ENCODE peak calls at places on chromosomes 16 and 17, in four cellular contexts. I is body of pancreas, X is cardiac muscle cell, R is A549. Q is an unnamed sample.
A peak's percentile ranks its signal among the peaks of the same experiment; 100 is the strongest.

GRCh38 chr16:6496996-6497395 is 835.6 kb upstream of the RBFOX1 start:
- DNase-seq in R (no peak), X (no peak), I (no peak), Q (no peak)

GRCh38 chr17:40450175-40450574 is 6.9 kb downstream of the IGFBP4 start:
- DNase-seq in X (no peak), I (peak; percentile 63), R (peak; percentile 81), Q (peak; percentile 54)

GRCh38 chr16:29978081-29978480 is 4.4 kb downstream of the TAOK2 start:
- DNase-seq in I (no peak), R (no peak), X (no peak), Q (no peak)

GRCh38 chr16:71289732-71290062 is 495 bp upstream of the CMTR2 start:
- DNase-seq in X (no peak), R (no peak), I (no peak), Q (no peak)

GRCh38 chr16:14369734-14370598 is 260.1 kb downstream of the PARN start:
- DNase-seq in X (no peak), R (no peak), I (no peak), Q (no peak)

GRCh38 chr17:44400226-44400847 is 10.9 kb upstream of the ITGA2B start:
- DNase-seq in I (no peak), X (peak; percentile 22), R (peak; percentile 48), Q (peak; percentile 8)

GRCh38 chr16:87339086-87339723 is 22.0 kb upstream of the C16orf95 start:
- DNase-seq in R (no peak), X (no peak), I (no peak), Q (no peak)

GRCh38 chr16:66435896-66436295 is 8.8 kb downstream of the BEAN1 start:
- DNase-seq in R (no peak), X (no peak), I (no peak), Q (no peak)

GRCh38 chr17:77465358-77466041 is 324.7 kb downstream of the SEC14L1 start:
- DNase-seq in X (no peak), I (peak; percentile 75), R (no peak), Q (peak; percentile 64)

GRCh38 chr17:68909066-68909465 is 46.1 kb downstream of the ABCA8 start:
- DNase-seq in I (peak; percentile 55), X (no peak), R (peak; percentile 14), Q (peak; percentile 22)

GRCh38 chr17:43401293-43401692 is 2.5 kb downstream of the ARL4D start:
- DNase-seq in I (no peak), X (no peak), R (peak; percentile 81), Q (no peak)

GRCh38 chr17:49031965-49032928 is 35.1 kb downstream of the IGF2BP1 start:
- DNase-seq in X (peak; percentile 85), I (peak; percentile 58), R (peak; percentile 96), Q (peak; percentile 73)

GRCh38 chr16:12869681-12870427 is 31.5 kb upstream of the SHISA9 start:
- DNase-seq in I (no peak), X (no peak), R (no peak), Q (no peak)

GRCh38 chr17:79619196-79619595 is 8.3 kb upstream of the RBFOX3 start:
- DNase-seq in R (no peak), X (no peak), I (no peak), Q (no peak)

GRCh38 chr16:65601781-65602180 is 479.9 kb upstream of the CDH11 start:
- DNase-seq in X (no peak), I (no peak), R (no peak), Q (no peak)

GRCh38 chr17:63641678-63642077 is 19.5 kb downstream of the MAP3K3 start:
- DNase-seq in I (peak; percentile 70), X (no peak), R (no peak), Q (no peak)

GRCh38 chr16:77675464-77676324 is 46.6 kb upstream of the NUDT7 start:
- DNase-seq in R (peak; percentile 41), I (peak; percentile 74), X (peak; percentile 81), Q (peak; percentile 66)

GRCh38 chr17:58734811-58735210 is 20.8 kb upstream of the PPM1E start:
- DNase-seq in I (no peak), X (no peak), R (no peak), Q (no peak)

GRCh38 chr17:81846743-81847689 is 12.2 kb upstream of the PPP1R27 start:
- DNase-seq in R (no peak), X (no peak), I (no peak), Q (no peak)

GRCh38 chr16:17305694-17306093 is 165.1 kb downstream of the XYLT1 start:
- DNase-seq in X (no peak), R (no peak), I (no peak), Q (no peak)

GRCh38 chr16:9756434-9756833 is 425.8 kb downstream of the GRIN2A start:
- DNase-seq in I (no peak), X (no peak), R (no peak), Q (no peak)

GRCh38 chr17:48522031-48522593 is 8.7 kb downstream of the HOXB1 start:
- DNase-seq in X (peak; percentile 87), I (no peak), R (peak; percentile 59), Q (no peak)

GRCh38 chr17:205176-205538 is 23.7 kb upstream of the DOC2B start:
- DNase-seq in R (no peak), I (no peak), X (no peak), Q (no peak)

GRCh38 chr17:29148257-29148789 is 31.9 kb downstream of the MYO18A start:
- DNase-seq in R (no peak), X (peak; percentile 22), I (no peak), Q (no peak)

GRCh38 chr16:2675714-2676113 is 6.6 kb upstream of the KCTD5 start:
- DNase-seq in I (no peak), R (no peak), X (no peak), Q (no peak)

GRCh38 chr16:2671741-2672140 is 10.6 kb upstream of the KCTD5 start:
- DNase-seq in I (no peak), R (no peak), X (no peak), Q (no peak)

GRCh38 chr16:2675021-2675420 is 7.3 kb upstream of the KCTD5 start:
- DNase-seq in X (no peak), R (no peak), I (no peak), Q (no peak)

GRCh38 chr16:2673066-2673999 is 9.0 kb upstream of the KCTD5 start:
- DNase-seq in R (peak; percentile 86), X (peak; percentile 99), I (peak; percentile 96), Q (peak; percentile 96)
- H3K4me1 ChIP-seq in R (peaks cover 10% of the 10 kb centered on the region), X (peaks cover 9% of the 10 kb centered on the region), I (peaks cover 28% of the 10 kb centered on the region), Q (no peaks in the 10 kb centered on the region)

GRCh38 chr16:89958068-89958467 is 9.5 kb downstream of the DEF8 start:
- DNase-seq in R (peak; percentile 58), I (peak; percentile 36), X (peak; percentile 42), Q (no peak)
- H3K4me1 ChIP-seq in R (no peaks in the 10 kb centered on the region), I (no peaks in the 10 kb centered on the region), X (no peaks in the 10 kb centered on the region), Q (no peaks in the 10 kb centered on the region)

DNA sequence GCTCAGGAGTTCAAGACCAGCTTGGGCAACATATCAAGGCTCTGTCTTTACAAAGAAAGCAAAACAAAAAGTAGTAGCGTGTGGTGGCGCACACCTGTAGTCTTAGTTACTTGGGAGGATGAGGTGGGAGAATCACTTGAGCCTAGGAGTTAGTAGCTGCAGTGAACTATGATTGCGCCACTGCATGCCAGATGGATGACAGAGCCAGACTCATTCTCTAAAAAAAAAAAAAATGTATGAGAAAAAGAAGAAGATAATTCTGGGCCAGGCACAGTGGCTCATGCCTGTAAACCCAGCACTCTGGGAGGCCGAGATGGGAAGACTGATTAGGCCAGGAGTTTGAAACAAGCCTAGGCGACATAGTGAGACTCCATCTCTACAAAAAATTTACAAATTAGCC is 28.5 kb downstream of the STAT5B start:
- DNase-seq in R (no peak), X (no peak), I (no peak), Q (no peak)
- H3K4me1 ChIP-seq in R (peaks cover 39% of the 10 kb centered on the region), X (peaks cover 9% of the 10 kb centered on the region), I (peaks cover 27% of the 10 kb centered on the region), Q (no peaks in the 10 kb centered on the region)

GRCh38 chr16:16145286-16145685 is 78.0 kb downstream of the ABCC6 start:
- DNase-seq in I (no peak), R (no peak), X (no peak), Q (no peak)
- H3K4me1 ChIP-seq in I (peaks cover 53% of the 10 kb centered on the region), R (peaks cover 11% of the 10 kb centered on the region), X (no peaks in the 10 kb centered on the region), Q (no peaks in the 10 kb centered on the region)

DNA sequence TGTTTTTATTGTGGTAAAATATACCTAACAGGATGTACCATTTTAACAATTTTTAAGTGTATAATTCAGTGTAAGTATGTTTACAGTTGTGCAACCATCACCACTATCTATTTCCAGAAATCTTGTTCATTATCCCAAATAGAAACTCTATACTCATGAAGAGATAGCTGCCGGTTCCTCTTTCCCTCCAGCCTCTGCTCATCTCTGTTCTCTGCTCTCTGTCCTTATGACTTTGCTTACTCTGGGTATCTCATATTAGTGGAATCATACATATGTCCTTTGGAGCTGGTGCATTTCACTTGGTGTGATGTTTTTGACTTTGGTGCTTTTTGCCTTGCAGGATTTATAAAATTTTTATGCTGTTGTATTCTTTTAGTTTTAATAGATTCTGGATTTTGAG is 19.4 kb downstream of the CYLD start:
- DNase-seq in R (no peak), X (no peak), I (no peak), Q (no peak)
- H3K4me1 ChIP-seq in R (peaks cover 4% of the 10 kb centered on the region), X (no peaks in the 10 kb centered on the region), I (no peaks in the 10 kb centered on the region), Q (no peaks in the 10 kb centered on the region)